ENCODE peak calls at places on chromosomes 13 and 19, in five cellular contexts. M is IMR-90, J is spleen, K is lower lobe of right lung, C is ovary. I is an unnamed sample.

GRCh38 chr13:39963612-39964011 is 308.1 kb downstream of the COG6 start:
- DNase-seq in M (no peak), J (no peak), K (no peak), C (no peak), I (no peak)

GRCh38 chr19:35038623-35039512 is 2.7 kb upstream of the HPN start:
- DNase-seq in M (no peak), J (no peak), K (no peak), C (no peak), I (no peak)

GRCh38 chr13:61192826-61193225 is 222.8 kb downstream of the PCDH20 start:
- DNase-seq in M (no peak), J (no peak), K (no peak), C (no peak), I (no peak)

GRCh38 chr19:54551950-54552912 is 21.4 kb upstream of the LILRA2 start:
- DNase-seq in M (no peak), J (no peak), K (peak), C (no peak), I (no peak)

GRCh38 chr13:70391678-70392077 is 283.4 kb upstream of the KLHL1 start:
- DNase-seq in M (no peak), J (no peak), K (no peak), C (no peak), I (no peak)

GRCh38 chr13:110150384-110151091 is 156.4 kb downstream of the COL4A1 start:
- DNase-seq in M (peak), J (no peak), K (no peak), C (no peak), I (no peak)

GRCh38 chr13:25980255-25980654 is 71.6 kb downstream of the SHISA2 start:
- DNase-seq in M (peak), J (no peak), K (no peak), C (no peak), I (no peak)

GRCh38 chr19:33344210-33344609 is 29.3 kb upstream of the CEBPG start:
- DNase-seq in M (no peak), J (no peak), K (no peak), C (no peak), I (no peak)

GRCh38 chr13:103222683-103223082 is 156.5 kb upstream of the SLC10A2 start:
- DNase-seq in M (no peak), J (no peak), K (no peak), C (no peak), I (no peak)

GRCh38 chr19:38452430-38453366 is 19.2 kb downstream of the RYR1 start:
- DNase-seq in M (no peak), J (no peak), K (no peak), C (no peak), I (no peak)

GRCh38 chr13:92224052-92224821 is 825.8 kb downstream of the GPC5 start:
- DNase-seq in M (peak), J (no peak), K (no peak), C (no peak), I (peak)

GRCh38 chr13:105612541-105612940 is 922.9 kb downstream of the EFNB2 start:
- DNase-seq in M (no peak), J (no peak), K (no peak), C (no peak), I (no peak)

GRCh38 chr19:6062274-6062673 is 48.0 kb downstream of the RFX2 start:
- DNase-seq in M (no peak), J (no peak), K (peak), C (peak), I (no peak)

GRCh38 chr13:26022538-26023292 is 29.1 kb downstream of the SHISA2 start:
- DNase-seq in M (peak), J (no peak), K (peak), C (no peak), I (no peak)

GRCh38 chr13:27659466-27659865 is 37.8 kb downstream of the POLR1D start:
- DNase-seq in M (no peak), J (no peak), K (no peak), C (no peak), I (no peak)

GRCh38 chr19:18594824-18595373 is 6.3 kb downstream of the REX1BD start:
- DNase-seq in M (no peak), J (no peak), K (no peak), C (no peak), I (no peak)

GRCh38 chr19:46604781-46605355 is 3.7 kb downstream of the CALM3 start:
- DNase-seq in M (no peak), J (peak), K (peak), C (peak), I (no peak)

GRCh38 chr19:46605356-46605821 is 4.3 kb downstream of the CALM3 start:
- DNase-seq in M (no peak), J (peak), K (peak), C (peak), I (no peak)

GRCh38 chr19:46603195-46603637 is 2.1 kb downstream of the CALM3 start:
- DNase-seq in M (no peak), J (peak), K (peak), C (peak), I (no peak)

GRCh38 chr19:46602392-46603194 is 1.5 kb downstream of the CALM3 start:
- DNase-seq in M (no peak), J (peak), K (no peak), C (no peak), I (no peak)

DNA sequence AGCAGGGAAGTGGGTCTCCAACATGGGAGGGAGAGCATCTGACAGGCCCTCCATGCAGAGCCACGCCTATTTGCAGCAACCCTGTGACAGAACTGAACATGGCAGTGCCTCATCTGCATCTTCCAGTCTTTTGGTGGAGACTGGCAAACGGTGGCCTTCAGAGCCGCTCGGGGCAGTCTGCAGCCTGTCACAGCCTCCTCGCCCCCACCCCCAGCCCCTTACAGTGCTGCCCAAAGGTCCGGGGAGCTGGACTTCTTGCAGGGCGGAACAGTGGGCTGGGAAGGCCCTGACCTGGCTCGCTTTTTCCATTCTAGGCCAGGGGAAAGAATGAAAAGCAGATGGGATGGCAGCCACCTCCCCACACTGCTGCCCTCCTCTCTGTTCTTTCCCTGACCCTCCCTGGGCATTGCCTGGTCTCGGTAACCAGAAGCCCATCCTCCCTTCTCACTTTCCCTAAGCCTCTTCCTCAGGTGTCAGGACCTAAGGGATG is 2.7 kb downstream of the CALM3 start:
- DNase-seq in M (no peak), J (peak), K (peak), C (no peak), I (no peak)
- H3K27ac ChIP-seq in M (no peak), J (peak), K (no peak), C (peak), I (no peak)

GRCh38 chr13:112761701-112762689 is 72.2 kb downstream of the ATP11A start:
- DNase-seq in M (peak), J (peak), K (peak), C (no peak), I (no peak)
- TF ChIP-seq CTCF in M (peak), J (no peak), K (no peak), C (no peak), I (peak)

DNA sequence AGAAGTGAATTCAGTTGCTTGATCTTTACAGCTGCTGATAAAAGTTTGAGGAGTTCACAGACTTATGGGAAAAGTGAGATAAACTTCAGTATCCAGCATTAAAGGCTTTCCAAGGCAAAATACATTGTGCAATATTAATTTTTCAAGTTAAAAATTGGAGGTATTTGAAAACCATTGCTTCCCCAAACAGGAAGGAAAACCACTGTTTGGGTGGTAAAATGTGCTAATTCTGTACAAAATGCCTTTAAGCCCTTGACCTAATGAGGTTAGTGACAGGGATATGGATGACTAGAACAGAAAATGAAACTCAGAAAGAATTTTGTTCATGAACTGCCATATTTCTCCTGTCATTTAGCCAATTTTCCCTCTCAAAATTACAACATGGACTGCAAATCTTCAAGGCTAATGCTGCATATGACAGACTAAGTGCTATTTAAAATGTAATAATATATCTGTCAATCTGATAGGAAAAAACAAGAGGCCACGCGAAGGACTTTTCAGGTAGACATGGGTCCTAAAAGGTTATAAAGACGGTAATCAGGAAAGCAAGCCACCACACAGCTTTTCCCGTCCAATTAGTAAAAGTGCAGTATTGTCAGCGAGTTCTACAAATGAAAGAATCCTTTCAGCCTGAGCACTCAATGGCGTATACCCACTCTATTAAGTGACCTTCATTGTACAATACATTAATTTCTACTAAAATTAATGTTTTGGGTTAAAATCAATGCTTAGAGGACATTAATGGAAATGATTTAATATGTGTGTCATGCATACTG is 212.8 kb downstream of the ENOX1 start:
- DNase-seq in M (no peak), J (no peak), K (no peak), C (no peak), I (no peak)
- H3K27ac ChIP-seq in M (no peak), J (peak), K (no peak), C (no peak), I (no peak)

GRCh38 chr13:51067376-51068125 is 43.5 kb downstream of the C13orf42 start:
- DNase-seq in M (no peak), J (no peak), K (no peak), C (no peak), I (no peak)

GRCh38 chr13:51064753-51065152 is 46.3 kb downstream of the C13orf42 start:
- DNase-seq in M (no peak), J (no peak), K (no peak), C (no peak), I (no peak)

GRCh38 chr13:51065372-51066090 is 45.5 kb downstream of the C13orf42 start:
- DNase-seq in M (no peak), J (no peak), K (no peak), C (no peak), I (no peak)

GRCh38 chr13:51068501-51068900 is 42.6 kb downstream of the C13orf42 start:
- DNase-seq in M (no peak), J (no peak), K (no peak), C (no peak), I (no peak)

DNA sequence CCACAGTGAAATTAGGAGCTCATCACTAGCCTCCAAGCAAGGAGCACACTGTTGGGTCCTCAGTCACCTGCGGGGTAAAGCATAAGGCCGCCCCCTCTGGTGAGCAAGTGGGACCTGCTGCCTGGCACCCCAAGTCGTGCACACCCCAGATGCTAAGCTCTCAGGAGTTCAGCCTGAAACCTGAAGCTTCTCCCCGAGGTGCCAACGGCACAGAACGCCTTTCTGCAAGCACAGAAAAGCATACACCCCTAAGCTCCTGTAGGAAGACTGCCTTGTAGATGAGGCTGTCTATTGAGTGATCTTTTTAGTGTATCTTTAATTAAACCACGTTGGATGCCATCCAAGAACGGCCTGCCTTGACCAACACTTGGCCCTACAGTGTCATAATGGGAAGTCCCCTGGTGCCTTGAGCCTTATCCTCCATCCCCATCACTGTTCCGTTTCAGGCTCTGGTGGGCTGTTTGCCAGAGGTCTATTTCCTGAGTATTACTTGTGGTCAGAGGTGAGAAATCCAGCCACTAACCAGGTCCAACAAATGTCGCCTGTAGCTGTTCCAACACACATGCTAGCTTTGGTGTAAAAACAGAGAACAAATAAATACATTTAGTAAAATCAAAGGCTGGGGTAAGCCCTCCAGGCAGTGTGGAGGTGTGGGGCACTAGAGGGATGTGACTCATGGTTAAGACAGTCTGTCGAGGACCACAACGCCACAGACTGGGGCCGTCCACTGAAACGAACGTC is 44.8 kb downstream of the C13orf42 start:
- DNase-seq in M (peak), J (no peak), K (no peak), C (no peak), I (no peak)
- TF ChIP-seq CTCF in M (no peak), J (no peak), K (no peak), C (no peak), I (no peak)

GRCh38 chr19:48310227-48310626 is 15.1 kb upstream of the EMP3 start:
- DNase-seq in M (no peak), J (no peak), K (no peak), C (no peak), I (no peak)
- H3K27ac ChIP-seq in M (no peak), J (no peak), K (no peak), C (no peak), I (no peak)